ENCODE peak calls at places on chromosomes 1 and 21, in seven cellular contexts. A is mesendoderm, V is H9, E is neuronal stem cell, O is IMR-90, Y is trophoblast cell, J is mesenchymal stem cell. R is an unnamed sample.

GRCh38 chr1:41442697-41443251 is 41.7 kb downstream of the EDN2 start:
- DNase-seq in V (no peak), E (no peak), J (no peak), A (peak), O (no peak), Y (no peak), R (no peak)

GRCh38 chr1:181314959-181315358 is 168.4 kb upstream of the CACNA1E start:
- DNase-seq in V (peak), E (no peak), Y (no peak), J (no peak), O (no peak), A (peak), R (no peak)

GRCh38 chr1:125087247-125087646 is 3902.5 kb downstream of the SRGAP2C start:
- DNase-seq in J (no peak), Y (no peak), O (no peak), A (no peak), E (no peak), V (no peak), R (no peak)

GRCh38 chr1:77424236-77424635 is 142.4 kb downstream of the AK5 start:
- DNase-seq in V (no peak), O (peak), A (no peak), Y (no peak), J (peak), E (no peak), R (no peak)

GRCh38 chr1:3654549-3655281 is 2.4 kb downstream of the TP73 start:
- DNase-seq in O (no peak), A (no peak), V (no peak), J (no peak), E (no peak), Y (no peak), R (no peak)

GRCh38 chr1:41495171-41495948 is 10.9 kb upstream of the EDN2 start:
- DNase-seq in V (peak), O (peak), Y (no peak), E (no peak), A (peak), J (peak), R (peak)

GRCh38 chr21:43597052-43597451 is 62.2 kb downstream of the HSF2BP start:
- DNase-seq in A (peak), V (no peak), E (no peak), Y (peak), O (peak), J (peak), R (no peak)

GRCh38 chr1:42815938-42816599 is 853 bp upstream of the ERMAP start:
- DNase-seq in Y (no peak), A (peak), J (peak), E (peak), V (peak), O (peak), R (no peak)

GRCh38 chr1:58848818-58849411 is 65.1 kb upstream of the JUN start:
- DNase-seq in O (peak), J (peak), V (peak), Y (peak), E (no peak), A (peak), R (peak)

GRCh38 chr21:35619184-35619583 is 441.1 kb downstream of the SETD4 start:
- DNase-seq in O (peak), V (no peak), Y (peak), J (peak), E (no peak), A (peak), R (no peak)

GRCh38 chr1:207841907-207842306 is 69.0 kb downstream of the CD34 start:
- DNase-seq in J (no peak), V (no peak), Y (no peak), E (no peak), A (no peak), O (no peak), R (no peak)

GRCh38 chr1:2596530-2597333 is 10.2 kb downstream of the PRXL2B start:
- DNase-seq in Y (no peak), V (peak), A (no peak), O (no peak), J (no peak), E (no peak), R (no peak)

GRCh38 chr1:24536391-24536840 is 19.5 kb upstream of the NCMAP start:
- DNase-seq in A (no peak), J (peak), Y (no peak), O (peak), V (no peak), E (no peak), R (no peak)

GRCh38 chr1:111476761-111477309 is 3.1 kb downstream of the C1orf162 start:
- DNase-seq in V (no peak), Y (no peak), J (no peak), E (no peak), A (no peak), O (no peak), R (no peak)

GRCh38 chr21:15005391-15005790 is 59.4 kb downstream of the NRIP1 start:
- DNase-seq in Y (no peak), J (no peak), O (peak), V (peak), A (peak), E (no peak), R (peak)

GRCh38 chr1:44775930-44776748 is 799 bp downstream of the RPS8 start:
- DNase-seq in E (no peak), J (peak), O (no peak), A (peak), Y (no peak), V (no peak), R (no peak)

GRCh38 chr1:99170516-99170915 is 93.8 kb upstream of the PLPPR4 start:
- DNase-seq in A (no peak), Y (peak), V (no peak), J (peak), O (peak), E (no peak), R (no peak)

GRCh38 chr1:243481101-243481500 is 225.3 kb downstream of the SDCCAG8 start:
- DNase-seq in Y (no peak), A (no peak), V (no peak), O (no peak), J (no peak), E (no peak), R (no peak)

GRCh38 chr1:213962508-213962907 is 25.3 kb upstream of the PROX1 start:
- DNase-seq in E (no peak), Y (no peak), V (no peak), J (no peak), A (no peak), O (no peak), R (no peak)

GRCh38 chr1:53769780-53770179 is 30.8 kb upstream of the GLIS1 start:
- DNase-seq in E (no peak), V (no peak), O (peak), A (no peak), J (peak), Y (no peak), R (no peak)

GRCh38 chr1:67137307-67137753 is 2.6 kb upstream of the C1orf141 start:
- DNase-seq in E (no peak), J (no peak), V (no peak), O (no peak), A (no peak), Y (no peak), R (no peak)

GRCh38 chr1:94648225-94649007 is 106.9 kb upstream of the F3 start:
- DNase-seq in Y (peak), A (no peak), E (no peak), V (no peak), J (peak), O (peak), R (no peak)

GRCh38 chr1:198168180-198168579 is 11.4 kb downstream of the NEK7 start:
- DNase-seq in A (no peak), J (peak), E (no peak), O (peak), Y (no peak), V (no peak), R (no peak)

GRCh38 chr1:224626042-224626441 is 9.9 kb downstream of the CNIH3 start:
- DNase-seq in J (peak), A (no peak), V (no peak), O (peak), Y (no peak), E (no peak), R (no peak)

GRCh38 chr1:30977105-30977504 is 68.5 kb upstream of the SDC3 start:
- DNase-seq in E (no peak), V (no peak), J (peak), O (peak), A (peak), Y (no peak), R (no peak)

GRCh38 chr21:45021428-45022347 is 52.7 kb upstream of the ADARB1 start:
- DNase-seq in E (no peak), J (no peak), A (peak), V (no peak), Y (no peak), O (no peak), R (no peak)

GRCh38 chr1:224539971-224540370 is 76.1 kb upstream of the CNIH3 start:
- DNase-seq in E (no peak), V (no peak), A (no peak), O (peak), J (no peak), Y (no peak), R (no peak)

GRCh38 chr21:41507521-41508414 is at the start of gene TMPRSS2:
- DNase-seq in Y (no peak), V (peak), J (no peak), E (peak), O (no peak), A (peak), R (peak)

GRCh38 chr1:6785721-6786505 is 659 bp downstream of the CAMTA1 start:
- DNase-seq in J (peak), E (peak), A (peak), V (peak), Y (no peak), O (peak), R (peak)

GRCh38 chr1:3459940-3460652 is 5.6 kb downstream of the ARHGEF16 start:
- DNase-seq in O (no peak), A (no peak), J (no peak), V (no peak), E (no peak), Y (peak), R (no peak)

GRCh38 chr1:40622936-40623629 is 42.4 kb downstream of the RIMS3 start:
- DNase-seq in E (no peak), J (no peak), Y (no peak), V (peak), O (no peak), A (no peak), R (peak)

GRCh38 chr1:56146449-56146848 is 432.9 kb downstream of the PLPP3 start:
- DNase-seq in V (no peak), E (no peak), J (peak), Y (no peak), O (peak), A (no peak), R (no peak)

GRCh38 chr1:1610796-1611597 is 4.3 kb upstream of the MIB2 start:
- DNase-seq in A (no peak), E (no peak), J (no peak), Y (no peak), V (no peak), O (no peak), R (no peak)

GRCh38 chr21:14741237-14741636 is 195.1 kb upstream of the SAMSN1 start:
- DNase-seq in J (no peak), A (peak), E (no peak), V (no peak), Y (no peak), O (no peak), R (no peak)

GRCh38 chr1:34904236-34905097 is 25.0 kb downstream of the DLGAP3 start:
- DNase-seq in Y (no peak), V (no peak), A (no peak), O (no peak), E (no peak), J (no peak), R (no peak)

GRCh38 chr21:22343721-22344120 is 1345.5 kb downstream of the NCAM2 start:
- DNase-seq in Y (no peak), E (no peak), O (no peak), J (no peak), V (no peak), A (no peak), R (no peak)

DNA sequence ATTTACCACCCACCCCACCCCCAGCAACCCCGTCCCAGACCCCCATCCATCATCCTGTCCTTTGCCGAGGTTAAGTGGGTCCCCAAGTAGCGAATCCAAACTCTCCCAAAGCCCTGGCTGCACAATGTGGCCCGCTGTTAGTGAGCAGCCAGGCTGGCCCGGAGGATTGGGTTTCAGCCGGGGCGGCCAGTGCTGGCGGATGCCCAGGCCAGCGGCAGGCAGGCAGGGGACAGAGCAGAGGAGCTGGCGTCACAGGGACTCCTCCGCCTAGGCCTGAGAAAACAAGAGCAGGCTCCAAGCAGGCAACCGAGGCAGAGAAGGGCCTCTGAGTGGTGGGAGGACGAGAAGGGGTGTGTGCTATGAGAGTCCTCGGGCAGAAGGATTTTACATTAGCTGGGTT is 61.4 kb downstream of the EPHB2 start:
- DNase-seq in O (no peak), A (no peak), J (no peak), V (no peak), Y (no peak), E (no peak), R (no peak)
- H3K4ac ChIP-seq in O (no peak), A (no peak), J (no peak), V (no peak), Y (no peak), E (no peak), R (no peak)

GRCh38 chr1:211476200-211476849 is 15.6 kb downstream of the RD3 start:
- DNase-seq in O (peak), V (peak), E (peak), A (peak), Y (peak), J (peak), R (peak)
- H3K4ac ChIP-seq in O (no peak), V (no peak), E (no peak), A (no peak), Y (no peak), J (no peak), R (no peak)

GRCh38 chr1:61588736-61589381 is 136.1 kb downstream of the TM2D1 start:
- DNase-seq in Y (no peak), V (peak), O (peak), A (peak), E (peak), J (peak), R (peak)

GRCh38 chr1:61585714-61586113 is 139.2 kb downstream of the TM2D1 start:
- DNase-seq in O (no peak), V (no peak), A (no peak), E (no peak), J (no peak), Y (no peak), R (no peak)

GRCh38 chr1:61589382-61589765 is 135.6 kb downstream of the TM2D1 start:
- DNase-seq in E (no peak), A (no peak), Y (no peak), O (no peak), V (no peak), J (no peak), R (no peak)

DNA sequence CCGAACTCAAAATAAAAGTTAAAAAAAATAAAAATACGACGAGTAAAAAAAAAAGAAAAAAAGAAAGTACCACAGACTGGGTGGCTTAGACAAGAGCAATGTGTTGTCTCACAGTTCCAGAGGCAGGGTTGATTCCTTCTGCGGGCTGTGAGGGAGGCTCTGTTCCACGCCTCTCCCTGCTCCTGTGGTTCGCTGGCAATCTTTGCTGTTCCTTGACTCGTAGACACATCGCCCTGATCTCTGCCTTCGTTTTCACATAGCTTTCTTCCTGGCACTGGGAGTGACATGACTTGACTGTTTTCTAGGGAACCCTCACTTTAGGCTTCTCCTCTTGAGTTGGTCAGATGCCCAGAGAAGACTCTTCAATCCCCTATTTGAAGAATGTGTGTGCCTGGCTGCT is 133.6 kb downstream of the TM2D1 start:
- DNase-seq in E (no peak), Y (no peak), O (no peak), J (no peak), A (no peak), V (no peak), R (no peak)
- H3K4ac ChIP-seq in E (no peak), Y (no peak), O (no peak), J (no peak), A (no peak), V (no peak), R (no peak)

GRCh38 chr1:85307987-85308836 is 31.8 kb upstream of the BCL10 start:
- DNase-seq in V (peak), O (peak), J (peak), A (peak), Y (peak), E (peak), R (peak)

GRCh38 chr1:85311818-85312217 is 35.4 kb upstream of the BCL10 start:
- DNase-seq in E (no peak), A (no peak), J (no peak), Y (no peak), O (no peak), V (no peak), R (no peak)

GRCh38 chr1:85303440-85304162 is 27.2 kb upstream of the BCL10 start:
- DNase-seq in A (peak), O (no peak), V (no peak), J (no peak), E (no peak), Y (no peak), R (no peak)

GRCh38 chr1:85308837-85309350 is 32.5 kb upstream of the BCL10 start:
- DNase-seq in O (no peak), A (no peak), Y (no peak), E (peak), J (no peak), V (no peak), R (no peak)

DNA sequence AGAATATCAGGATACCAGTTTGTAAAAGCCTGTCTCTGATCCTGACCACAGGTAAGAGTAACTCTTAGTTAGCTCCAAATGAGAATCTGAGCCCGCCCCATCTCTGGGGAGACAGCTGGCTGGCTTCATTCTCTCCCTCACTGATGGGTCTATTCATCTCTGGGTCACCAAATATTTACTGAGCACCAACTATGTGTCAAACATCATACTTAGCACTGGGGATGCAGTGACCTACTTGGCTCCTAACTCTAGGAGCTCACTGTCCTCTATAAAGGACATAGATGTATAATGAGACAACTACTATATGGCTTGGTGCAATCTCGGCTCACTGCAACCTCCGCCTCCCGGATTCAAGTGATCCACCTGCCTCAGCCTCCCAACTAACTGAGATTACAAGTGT is 29.8 kb upstream of the BCL10 start:
- DNase-seq in O (no peak), J (no peak), V (no peak), E (no peak), Y (no peak), A (no peak), R (no peak)
- H3K4ac ChIP-seq in O (no peak), J (no peak), V (no peak), E (no peak), Y (no peak), A (no peak), R (no peak)

DNA sequence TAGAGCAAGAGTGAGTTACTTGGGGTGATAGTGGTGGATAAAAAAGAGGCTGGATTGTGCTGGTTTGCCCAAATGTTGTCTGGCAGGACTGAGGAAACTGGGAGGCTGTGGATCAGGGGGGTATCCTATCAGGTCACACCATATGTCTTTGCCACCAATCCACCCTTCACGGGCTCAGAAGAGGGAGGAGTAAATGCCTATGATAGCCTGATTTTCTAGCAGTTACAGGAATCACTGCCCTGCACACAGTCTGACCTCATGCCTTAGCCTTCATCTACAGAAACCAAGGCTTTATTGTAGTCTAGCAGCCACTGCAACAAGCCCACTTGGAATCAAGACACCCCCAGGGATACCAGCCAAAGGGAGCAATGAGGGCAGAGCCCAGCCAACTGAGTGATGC is 51.8 kb downstream of the ATP1A1 start:
- DNase-seq in Y (no peak), E (no peak), O (no peak), J (no peak), V (no peak), A (no peak), R (no peak)
- H3K4ac ChIP-seq in Y (no peak), E (no peak), O (no peak), J (no peak), V (no peak), A (no peak), R (no peak)

GRCh38 chr1:154757149-154757548 is 112.9 kb downstream of the KCNN3 start:
- DNase-seq in V (no peak), E (no peak), O (no peak), J (no peak), Y (no peak), A (no peak), R (no peak)
- H3K4ac ChIP-seq in V (no peak), E (no peak), O (no peak), J (no peak), Y (no peak), A (no peak), R (no peak)